ENCODE peak calls at places on chromosomes 16 and 17, in six cellular contexts. Z, T, Q, X, C and B are unnamed samples.

GRCh38 chr17:47690121-47690520 is 3.8 kb upstream of the TBKBP1 start:
- DNase-seq in T (no peak), X (no peak), C (no peak), Z (no peak), Q (no peak), B (no peak)

GRCh38 chr16:27429330-27429871 is 27.4 kb downstream of the IL21R start:
- DNase-seq in Z (no peak), Q (no peak), T (no peak), C (no peak), X (no peak), B (no peak)

GRCh38 chr17:68176770-68177169 is 71.1 kb upstream of the AMZ2 start:
- DNase-seq in X (no peak), Z (no peak), T (no peak), C (no peak), Q (no peak), B (no peak)

GRCh38 chr16:90018297-90019200 is 707 bp downstream of the DBNDD1 start:
- DNase-seq in Z (peak; percentile 39), C (no peak), X (no peak), T (no peak), Q (no peak), B (no peak)

GRCh38 chr16:48075398-48075797 is 80.4 kb downstream of the ABCC12 start:
- DNase-seq in C (no peak), Q (no peak), T (no peak), X (no peak), Z (no peak), B (no peak)

GRCh38 chr17:82769041-82769440 is 17.2 kb downstream of the TBCD start:
- DNase-seq in C (no peak), X (no peak), T (no peak), Q (no peak), Z (no peak), B (no peak)

GRCh38 chr16:31052131-31052530 is 18.8 kb downstream of the STX4 start:
- DNase-seq in Q (no peak), X (no peak), C (no peak), Z (peak; percentile 96), T (peak; percentile 44), B (no peak)

GRCh38 chr17:58947411-58948208 is 159.1 kb downstream of the TRIM37 start:
- DNase-seq in Q (no peak), X (no peak), T (no peak), Z (no peak), C (no peak), B (no peak)

GRCh38 chr17:3754458-3755334 is 31.0 kb downstream of the HASPIN start:
- DNase-seq in Q (peak; percentile 25), C (no peak), T (no peak), Z (peak; percentile 99), X (no peak), B (peak; percentile 95)

DNA sequence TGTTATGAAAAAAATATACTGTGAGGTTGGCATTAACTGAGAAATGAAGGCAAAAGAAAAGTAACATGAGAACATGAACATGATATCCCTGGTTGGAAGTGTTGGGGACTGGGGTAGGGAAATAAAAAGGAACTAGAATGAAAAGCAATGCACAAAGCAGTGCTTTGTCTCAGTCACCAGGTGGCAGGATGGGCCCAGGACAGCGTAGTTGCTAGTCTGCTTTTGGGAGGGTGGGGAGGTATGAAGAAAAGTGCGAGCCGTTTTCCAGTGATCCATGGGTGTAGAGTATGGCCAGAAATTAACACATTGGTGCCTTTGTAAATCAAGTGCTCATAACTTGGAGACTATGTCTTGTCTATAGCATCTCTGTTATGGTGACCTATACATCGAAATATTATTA is 662.5 kb upstream of the SALL1 start:
- DNase-seq in X (no peak), T (no peak), Q (no peak), Z (no peak), C (no peak), B (no peak)
- TF ChIP-seq CTCF in X (no peak), T (no peak), Q (peak; percentile 28), Z (peak; percentile 28), C (no peak), B (no peak)

DNA sequence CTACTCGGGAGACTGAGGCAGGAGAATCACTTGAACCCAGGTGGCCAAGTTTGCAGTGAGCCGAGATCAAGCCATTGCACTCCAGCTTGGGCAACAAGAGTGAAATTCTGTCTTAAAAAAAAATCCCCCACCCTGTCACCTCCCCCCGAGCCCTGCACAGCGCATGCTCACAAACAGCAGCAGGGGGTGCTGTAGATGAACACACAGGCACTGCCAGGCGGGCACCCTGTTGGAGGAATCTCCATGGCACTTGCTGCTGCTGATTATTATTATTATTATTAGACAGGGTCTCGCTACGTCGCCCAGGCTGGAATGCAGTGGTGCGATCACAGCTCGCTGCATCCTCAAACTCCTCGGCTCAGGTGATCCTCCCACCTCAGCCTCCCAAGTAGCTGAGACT is 24.6 kb downstream of the FZD2 start:
- DNase-seq in C (no peak), T (no peak), Z (no peak), X (no peak), Q (no peak), B (no peak)
- TF ChIP-seq CTCF in C (no peak), T (no peak), Z (no peak), X (no peak), Q (peak; percentile 16), B (no peak)

GRCh38 chr16:86558355-86559193 is 3.5 kb upstream of the MTHFSD start:
- DNase-seq in Q (no peak), X (no peak), T (no peak), C (no peak), Z (no peak), B (no peak)
- TF ChIP-seq CTCF in Q (no peak), X (no peak), T (no peak), C (no peak), Z (no peak), B (no peak)

GRCh38 chr16:88389621-88390160 is 6.9 kb downstream of the ZNF469 start:
- DNase-seq in C (no peak), X (no peak), T (no peak), Z (no peak), Q (no peak), B (no peak)
- TF ChIP-seq CTCF in C (no peak), X (no peak), T (no peak), Z (no peak), Q (no peak), B (no peak)

DNA sequence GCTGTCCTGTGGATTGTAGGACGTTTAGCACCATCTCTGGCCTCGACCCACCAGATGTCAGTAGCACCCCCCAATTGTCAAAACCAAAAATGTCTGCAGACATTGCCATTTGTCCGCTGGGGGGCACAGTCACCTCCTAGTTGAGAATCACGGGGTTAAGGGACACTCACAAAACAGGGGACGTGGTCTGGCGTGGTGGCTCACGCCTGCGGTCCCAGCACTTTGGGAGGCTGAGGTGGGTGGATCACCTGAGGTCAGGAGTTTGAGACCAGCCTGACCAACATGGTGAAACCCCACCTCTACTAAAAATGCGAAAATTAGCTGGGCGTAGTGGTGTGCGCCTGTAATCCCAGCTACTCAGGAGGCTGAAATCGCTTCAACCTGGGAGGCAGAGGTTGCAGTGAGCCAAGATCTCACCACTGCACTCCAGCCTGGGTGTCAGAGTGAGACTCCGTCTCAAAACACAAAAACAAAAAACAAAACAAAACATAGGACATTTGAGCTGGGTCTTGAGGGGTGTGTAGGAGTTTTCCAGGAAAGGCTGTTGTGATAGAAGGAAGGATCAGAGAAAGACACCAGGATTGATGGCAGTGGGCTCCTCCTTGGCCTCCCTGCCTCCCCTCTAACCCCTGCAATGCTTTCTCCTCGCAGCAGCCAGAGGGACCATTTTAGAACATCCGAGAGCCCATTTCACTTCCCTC is 171.8 kb upstream of the GSE1 start:
- DNase-seq in T (no peak), Q (no peak), C (no peak), X (no peak), Z (no peak), B (no peak)
- TF ChIP-seq CTCF in T (no peak), Q (no peak), C (no peak), X (no peak), Z (no peak), B (no peak)